ENCODE peak calls at places on chromosomes 2 and 18, in six cellular contexts. G is Peyer's patch, V is body of pancreas, K is tibial nerve, T is uterus, X is adrenal gland. U is an unnamed sample. For H3K36me3, the result is how much of the 10 kb centered on the place peaks cover.

GRCh38 chr2:240013343-240013742 is 11.8 kb downstream of the NDUFA10 start:
- DNase-seq in G (no peak), V (no peak), K (no peak), T (no peak), X (no peak), U (no peak)

GRCh38 chr2:36605273-36605672 is 7.3 kb upstream of the FEZ2 start:
- DNase-seq in G (no peak), V (no peak), K (no peak), T (no peak), X (no peak), U (no peak)

GRCh38 chr18:74819433-74820059 is 221.9 kb downstream of the ZNF407 start:
- DNase-seq in G (no peak), V (no peak), K (no peak), T (no peak), X (no peak), U (no peak)

GRCh38 chr2:204491528-204491927 is 53.7 kb upstream of the PARD3B start:
- DNase-seq in G (no peak), V (peak), K (no peak), T (no peak), X (no peak), U (no peak)

GRCh38 chr18:21502661-21503060 is 97.8 kb downstream of the ESCO1 start:
- DNase-seq in G (no peak), V (no peak), K (no peak), T (no peak), X (no peak), U (no peak)

GRCh38 chr2:169426069-169426663 is 53.1 kb upstream of the BBS5 start:
- DNase-seq in G (no peak), V (no peak), K (no peak), T (no peak), X (no peak), U (no peak)

GRCh38 chr2:134193774-134194173 is 60.1 kb upstream of the MGAT5 start:
- DNase-seq in G (no peak), V (no peak), K (no peak), T (no peak), X (peak), U (no peak)

GRCh38 chr2:71530246-71530986 is 77.1 kb downstream of the DYSF start:
- DNase-seq in G (peak), V (no peak), K (no peak), T (no peak), X (no peak), U (no peak)

GRCh38 chr18:59606193-59607175 is 90.7 kb downstream of the CCBE1 start:
- DNase-seq in G (no peak), V (no peak), K (no peak), T (no peak), X (no peak), U (peak)

GRCh38 chr18:44781890-44782289 is 101.2 kb downstream of the SETBP1 start:
- DNase-seq in G (no peak), V (no peak), K (no peak), T (no peak), X (no peak), U (no peak)

GRCh38 chr2:183035954-183036669 is 2.1 kb downstream of the NCKAP1 start:
- DNase-seq in G (no peak), V (no peak), K (no peak), T (no peak), X (no peak), U (no peak)

GRCh38 chr2:120253021-120253882 is 600 bp downstream of the RALB start:
- DNase-seq in G (peak), V (peak), K (peak), T (peak), X (peak), U (peak)

GRCh38 chr2:43010428-43011141 is 215.8 kb downstream of the ZFP36L2 start:
- DNase-seq in G (no peak), V (no peak), K (no peak), T (no peak), X (no peak), U (no peak)
- TF ChIP-seq POLR2A in G (no peak), V (no peak), K (no peak), T (no peak), X (no peak), U (no peak)

GRCh38 chr2:227817336-227817735 is 3.7 kb downstream of the CCL20 start:
- DNase-seq in G (no peak), V (no peak), K (no peak), T (no peak), X (no peak), U (no peak)

GRCh38 chr2:227816507-227817274 is 3.0 kb downstream of the CCL20 start:
- DNase-seq in G (no peak), V (no peak), K (no peak), T (no peak), X (no peak), U (no peak)

GRCh38 chr2:227819398-227819697 is 5.7 kb downstream of the CCL20 start:
- DNase-seq in G (no peak), V (no peak), K (no peak), T (no peak), X (no peak), U (no peak)

GRCh38 chr2:227818569-227819397 is 5.1 kb downstream of the CCL20 start:
- DNase-seq in G (peak), V (peak), K (peak), T (peak), X (peak), U (peak)

GRCh38 chr2:227817940-227818568 is 4.4 kb downstream of the CCL20 start:
- DNase-seq in G (peak), V (peak), K (peak), T (peak), X (peak), U (peak)
- H3K27ac ChIP-seq in G (peak), V (no peak), K (no peak), T (no peak), X (no peak), U (peak)

GRCh38 chr2:152646775-152647174 is 70.5 kb downstream of the PRPF40A start:
- DNase-seq in G (no peak), V (no peak), K (no peak), T (no peak), X (no peak), U (no peak)
- H3K36me3 ChIP-seq in G (under half), V (under half), K (under half), T (under half), X (under half), U (under half)

DNA sequence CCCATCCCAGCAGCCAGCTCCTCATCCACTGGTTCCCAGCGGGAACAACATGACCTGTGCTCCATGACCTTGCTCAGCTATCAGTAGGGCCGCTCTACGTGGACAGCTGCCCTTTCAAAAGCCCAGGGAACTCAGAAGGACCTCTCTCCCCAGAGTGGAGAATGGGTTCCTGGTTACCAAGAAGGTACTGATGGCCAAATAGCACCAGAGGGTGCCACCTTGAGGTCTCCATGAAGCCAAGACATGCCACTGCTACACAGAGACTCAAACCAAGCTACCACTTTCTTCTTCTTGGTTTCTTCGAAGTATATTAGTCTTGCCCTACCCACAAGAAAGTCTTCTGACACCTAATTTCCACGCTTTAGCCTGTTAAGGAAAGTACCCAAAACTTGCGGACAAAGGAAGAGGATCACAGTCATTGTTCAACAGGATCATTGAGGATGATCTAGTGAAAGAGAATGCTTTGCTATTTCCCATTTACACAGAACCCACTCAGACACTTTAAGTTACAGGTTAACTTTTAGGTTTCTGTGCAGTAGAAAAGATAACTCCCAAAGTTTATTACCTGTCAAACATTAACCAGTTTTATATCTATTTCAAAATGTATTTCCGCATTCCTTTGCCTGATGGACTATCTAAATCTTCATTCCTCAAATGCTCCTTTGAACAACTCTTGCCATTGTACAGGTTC is 102.3 kb downstream of the ALPK2 start:
- DNase-seq in G (no peak), V (no peak), K (no peak), T (no peak), X (no peak), U (no peak)
- TF ChIP-seq POLR2A in G (no peak), V (no peak), K (no peak), T (no peak), X (no peak), U (no peak)

DNA sequence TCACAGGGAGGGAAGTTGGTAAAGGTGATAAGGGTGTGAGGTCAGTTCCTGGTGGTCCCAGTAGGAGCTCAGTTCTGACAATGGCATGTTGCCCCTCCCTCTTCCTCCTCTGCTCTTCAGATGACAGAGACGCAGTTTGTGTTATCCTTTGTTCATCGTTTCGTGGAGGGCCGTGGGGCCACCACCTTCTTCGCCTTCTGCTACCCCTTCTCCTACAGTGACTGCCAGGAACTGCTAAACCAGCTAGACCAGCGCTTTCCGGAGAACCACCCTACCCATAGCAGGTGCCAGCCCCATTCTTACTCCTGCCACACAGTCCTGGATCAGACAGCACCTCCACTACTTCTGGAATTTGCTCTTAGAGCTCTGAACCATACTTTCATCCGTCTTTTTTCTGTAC is 2.3 kb downstream of the AGBL5 start:
- DNase-seq in G (no peak), V (no peak), K (no peak), T (no peak), X (no peak), U (no peak)
- H3K27ac ChIP-seq in G (no peak), V (no peak), K (no peak), T (no peak), X (no peak), U (no peak)

DNA sequence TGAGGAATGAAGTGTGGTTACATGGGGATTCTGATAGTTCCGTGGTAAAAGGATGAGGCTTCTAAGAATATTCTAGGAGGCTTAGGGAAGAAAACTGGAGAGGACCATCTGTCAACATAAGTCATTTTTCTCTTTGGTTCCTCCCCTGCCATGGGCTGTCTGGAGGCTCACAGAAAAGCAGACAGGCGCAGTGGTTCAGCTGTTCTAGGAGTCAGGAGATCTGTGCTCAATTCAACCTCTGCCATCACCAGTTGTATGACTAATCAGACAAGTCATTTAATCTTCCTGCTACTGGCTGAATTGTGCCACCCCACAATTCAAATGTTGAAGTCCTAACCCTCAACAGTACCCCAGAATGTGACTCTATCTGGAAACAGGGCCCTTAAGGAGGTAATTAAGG is 36.4 kb downstream of the ADAM17 start:
- DNase-seq in G (no peak), V (no peak), K (no peak), T (no peak), X (no peak), U (no peak)
- H3K36me3 ChIP-seq in G (half or more), V (under half), K (under half), T (under half), X (under half), U (half or more)

GRCh38 chr2:86072271-86072858 is 33.3 kb downstream of the POLR1A start:
- DNase-seq in G (peak), V (peak), K (peak), T (peak), X (peak), U (peak)
- TF ChIP-seq POLR2A in G (no peak), V (no peak), K (no peak), T (no peak), X (peak), U (no peak)

U was measured in heart left ventricle.